ENCODE peak calls at places on chromosome 11, in seven cellular contexts. N is GM23248; P is heart left ventricle; C is CD4-positive, alpha-beta T cell; D is AG04450; Z is cardiac muscle cell; M is neural progenitor cell. S is an unnamed sample.

GRCh38 chr11:34549271-34549670 is 35.7 kb upstream of the ELF5 start:
- DNase-seq in C (no peak), Z (no peak), M (no peak), N (no peak), D (no peak), P (no peak), S (no peak)

GRCh38 chr11:128759597-128759996 is 65.7 kb downstream of the FLI1 start:
- DNase-seq in P (no peak), M (no peak), D (peak; percentile 41), C (no peak), Z (peak; percentile 59), N (peak; percentile 82), S (no peak)

GRCh38 chr11:46760429-46761128 is 41.6 kb downstream of the F2 start:
- DNase-seq in C (no peak), Z (no peak), M (no peak), P (no peak), D (no peak), N (no peak), S (no peak)

GRCh38 chr11:693887-694562 is 997 bp downstream of the DEAF1 start:
- DNase-seq in M (no peak), C (no peak), D (no peak), N (no peak), Z (no peak), P (no peak), S (peak; percentile 42)

GRCh38 chr11:2700415-2701211 is 819 bp upstream of the KCNQ1OT1 start:
- DNase-seq in P (peak; percentile 75), N (peak; percentile 67), M (peak; percentile 78), D (no peak), Z (peak; percentile 31), C (no peak), S (peak; percentile 77)

GRCh38 chr11:9568854-9569587 is 4.4 kb upstream of the WEE1 start:
- DNase-seq in Z (peak; percentile 93), M (peak; percentile 14), N (peak; percentile 95), D (peak; percentile 58), P (peak; percentile 47), C (no peak), S (no peak)

GRCh38 chr11:112355726-112356125 is 95.1 kb upstream of the PLET1 start:
- DNase-seq in M (peak; percentile 51), P (peak; percentile 25), C (no peak), D (no peak), N (peak; percentile 38), Z (peak; percentile 72), S (peak; percentile 82)

GRCh38 chr11:126166413-126166812 is 45.0 kb downstream of the RPUSD4 start:
- DNase-seq in Z (no peak), N (no peak), M (no peak), D (no peak), P (no peak), C (no peak), S (no peak)

GRCh38 chr11:18671246-18671645 is 27.3 kb upstream of the TMEM86A start:
- DNase-seq in P (no peak), M (no peak), Z (no peak), D (no peak), N (no peak), C (no peak), S (no peak)

GRCh38 chr11:82924522-82925224 is 23.1 kb downstream of the DDIAS start:
- DNase-seq in N (no peak), P (no peak), M (no peak), Z (no peak), C (no peak), D (no peak), S (no peak)

GRCh38 chr11:118635642-118636041 is 28.2 kb downstream of the PHLDB1 start:
- DNase-seq in Z (no peak), M (no peak), D (no peak), P (no peak), C (no peak), N (no peak), S (no peak)
- H3K27ac ChIP-seq in Z (no peak overlapping the region), M (no peak overlapping the region), D (no peak overlapping the region), P (peak overlapping the region; percentile 54), C (no peak overlapping the region), N (peak overlapping the region; percentile 14), S (peak overlapping the region; percentile 90)

GRCh38 chr11:61829806-61830205 is 1.7 kb downstream of the FADS2 start:
- DNase-seq in N (no peak), D (no peak), Z (no peak), C (no peak), M (no peak), P (no peak), S (no peak)
- H3K27ac ChIP-seq in N (no peak overlapping the region), D (no peak overlapping the region), Z (no peak overlapping the region), C (no peak overlapping the region), M (no peak overlapping the region), P (peak overlapping the region; percentile 77), S (peak overlapping the region; percentile 92)

DNA sequence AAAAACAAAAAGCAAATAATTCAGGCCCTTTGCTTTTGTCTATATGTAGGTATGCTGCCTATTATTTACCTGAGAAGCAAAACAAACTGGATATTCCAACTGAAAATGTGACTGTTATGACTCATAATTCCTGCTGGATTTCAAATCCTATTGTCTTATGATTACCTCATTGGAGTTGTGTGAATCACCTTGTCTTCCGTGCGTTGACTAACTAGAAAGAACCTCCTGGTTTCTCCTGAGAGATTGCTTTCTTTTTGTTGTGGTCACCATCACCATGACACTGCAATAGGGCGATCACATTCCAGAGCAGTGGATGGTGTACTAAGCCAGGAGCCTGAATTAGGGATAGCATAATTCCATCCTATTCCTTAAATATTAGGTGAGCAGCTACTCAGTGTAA is 23.0 kb upstream of the EXPH5 start:
- DNase-seq in C (no peak), M (no peak), D (no peak), P (no peak), Z (peak; percentile 69), N (peak; percentile 93), S (no peak)
- H3K27ac ChIP-seq in C (no peak overlapping the region), M (no peak overlapping the region), D (no peak overlapping the region), P (no peak overlapping the region), Z (no peak overlapping the region), N (peak overlapping the region; percentile 9), S (no peak overlapping the region)

GRCh38 chr11:35946766-35947165 is 2.9 kb downstream of the LDLRAD3 start:
- DNase-seq in D (no peak), Z (no peak), N (no peak), M (no peak), C (no peak), P (no peak), S (no peak)
- H3K27ac ChIP-seq in D (no peak overlapping the region), Z (no peak overlapping the region), N (no peak overlapping the region), M (no peak overlapping the region), C (no peak overlapping the region), P (no peak overlapping the region), S (no peak overlapping the region)

GRCh38 chr11:62705401-62705800 is 1.8 kb downstream of the BSCL2 start:
- DNase-seq in M (no peak), C (no peak), P (no peak), D (no peak), N (peak; percentile 47), Z (no peak), S (peak; percentile 35)
- H3K27ac ChIP-seq in M (peak overlapping the region; percentile 15), C (peak overlapping the region; percentile 65), P (peak overlapping the region; percentile 71), D (peak overlapping the region; percentile 86), N (peak overlapping the region; percentile 87), Z (peak overlapping the region; percentile 83), S (peak overlapping the region; percentile 76)

S was measured in adrenal gland.